ENCODE peak calls at places on chromosomes 1 and 21, in seven cellular contexts. One of them, this sample, is unnamed. For H3K4me1, the result is how much of the 10 kb centered on the place peaks cover.

GRCh38 chr1:22018583-22019559 is 17.4 kb downstream of the CELA3A start:
- DNase-seq in upper lobe of right lung: no peak
- DNase-seq in small intestine: peak
- DNase-seq in heart right ventricle: no peak
- DNase-seq in effector memory CD4-positive, alpha-beta T cell: peak
- DNase-seq in aorta: no peak
- DNase-seq in Karpas-422: peak
- DNase-seq in this sample: no peak

GRCh38 chr21:19340303-19340702 is 936.7 kb upstream of the TMPRSS15 start:
- DNase-seq in upper lobe of right lung: no peak
- DNase-seq in small intestine: no peak
- DNase-seq in heart right ventricle: no peak
- DNase-seq in effector memory CD4-positive, alpha-beta T cell: no peak
- DNase-seq in aorta: no peak
- DNase-seq in Karpas-422: no peak
- DNase-seq in this sample: no peak

GRCh38 chr1:110634455-110635281 is 28.5 kb upstream of the KCNA2 start:
- DNase-seq in upper lobe of right lung: peak
- DNase-seq in small intestine: peak
- DNase-seq in heart right ventricle: peak
- DNase-seq in effector memory CD4-positive, alpha-beta T cell: peak
- DNase-seq in aorta: peak
- DNase-seq in Karpas-422: no peak
- DNase-seq in this sample: peak

GRCh38 chr1:227885135-227885647 is 62.5 kb downstream of the WNT9A start:
- DNase-seq in upper lobe of right lung: peak
- DNase-seq in small intestine: no peak
- DNase-seq in heart right ventricle: no peak
- DNase-seq in effector memory CD4-positive, alpha-beta T cell: no peak
- DNase-seq in aorta: no peak
- DNase-seq in Karpas-422: peak
- DNase-seq in this sample: peak

GRCh38 chr1:71641903-71642302 is 561.1 kb upstream of the ZRANB2 start:
- DNase-seq in upper lobe of right lung: no peak
- DNase-seq in small intestine: no peak
- DNase-seq in heart right ventricle: peak
- DNase-seq in effector memory CD4-positive, alpha-beta T cell: no peak
- DNase-seq in aorta: no peak
- DNase-seq in Karpas-422: no peak
- DNase-seq in this sample: no peak

GRCh38 chr1:14782741-14783591 is 184.5 kb downstream of the KAZN start:
- DNase-seq in upper lobe of right lung: no peak
- DNase-seq in small intestine: no peak
- DNase-seq in heart right ventricle: no peak
- DNase-seq in effector memory CD4-positive, alpha-beta T cell: no peak
- DNase-seq in aorta: no peak
- DNase-seq in Karpas-422: peak
- DNase-seq in this sample: no peak

GRCh38 chr1:204079608-204079999 is 6.7 kb downstream of the SOX13 start:
- DNase-seq in upper lobe of right lung: peak
- DNase-seq in small intestine: no peak
- DNase-seq in heart right ventricle: no peak
- DNase-seq in effector memory CD4-positive, alpha-beta T cell: no peak
- DNase-seq in aorta: peak
- DNase-seq in Karpas-422: no peak
- DNase-seq in this sample: no peak

GRCh38 chr1:150847499-150848060 is 28.8 kb downstream of the ARNT start:
- DNase-seq in upper lobe of right lung: no peak
- DNase-seq in small intestine: no peak
- DNase-seq in heart right ventricle: no peak
- DNase-seq in effector memory CD4-positive, alpha-beta T cell: no peak
- DNase-seq in aorta: no peak
- DNase-seq in Karpas-422: no peak
- DNase-seq in this sample: no peak

GRCh38 chr1:92994105-92994712 is 32.9 kb upstream of the DIPK1A start:
- DNase-seq in upper lobe of right lung: no peak
- DNase-seq in small intestine: peak
- DNase-seq in heart right ventricle: no peak
- DNase-seq in effector memory CD4-positive, alpha-beta T cell: peak
- DNase-seq in aorta: no peak
- DNase-seq in Karpas-422: peak
- DNase-seq in this sample: peak

GRCh38 chr1:10901091-10901893 is 104.8 kb upstream of the CASZ1 start:
- DNase-seq in upper lobe of right lung: peak
- DNase-seq in small intestine: peak
- DNase-seq in heart right ventricle: no peak
- DNase-seq in effector memory CD4-positive, alpha-beta T cell: no peak
- DNase-seq in aorta: peak
- DNase-seq in Karpas-422: no peak
- DNase-seq in this sample: peak

GRCh38 chr1:15246960-15247614 is at the start of gene FHAD1:
- DNase-seq in upper lobe of right lung: peak
- DNase-seq in small intestine: peak
- DNase-seq in heart right ventricle: peak
- DNase-seq in effector memory CD4-positive, alpha-beta T cell: peak
- DNase-seq in aorta: peak
- DNase-seq in Karpas-422: no peak
- DNase-seq in this sample: peak

GRCh38 chr1:112141923-112142322 is 152.5 kb upstream of the KCND3 start:
- DNase-seq in upper lobe of right lung: no peak
- DNase-seq in small intestine: no peak
- DNase-seq in heart right ventricle: no peak
- DNase-seq in effector memory CD4-positive, alpha-beta T cell: no peak
- DNase-seq in aorta: no peak
- DNase-seq in Karpas-422: no peak
- DNase-seq in this sample: no peak

GRCh38 chr1:77732090-77732489 is 27.6 kb downstream of the USP33 start:
- DNase-seq in upper lobe of right lung: no peak
- DNase-seq in small intestine: no peak
- DNase-seq in heart right ventricle: no peak
- DNase-seq in effector memory CD4-positive, alpha-beta T cell: no peak
- DNase-seq in aorta: no peak
- DNase-seq in Karpas-422: peak
- DNase-seq in this sample: no peak

GRCh38 chr1:193392686-193393085 is 206.3 kb upstream of the B3GALT2 start:
- DNase-seq in upper lobe of right lung: no peak
- DNase-seq in small intestine: no peak
- DNase-seq in heart right ventricle: no peak
- DNase-seq in effector memory CD4-positive, alpha-beta T cell: no peak
- DNase-seq in aorta: no peak
- DNase-seq in Karpas-422: no peak
- DNase-seq in this sample: no peak

GRCh38 chr1:91397605-91398004 is 7.0 kb downstream of the HFM1 start:
- DNase-seq in upper lobe of right lung: no peak
- DNase-seq in small intestine: no peak
- DNase-seq in heart right ventricle: no peak
- DNase-seq in effector memory CD4-positive, alpha-beta T cell: no peak
- DNase-seq in aorta: no peak
- DNase-seq in Karpas-422: no peak
- DNase-seq in this sample: no peak

GRCh38 chr1:241488739-241489138 is 30.8 kb downstream of the FH start:
- DNase-seq in upper lobe of right lung: no peak
- DNase-seq in small intestine: no peak
- DNase-seq in heart right ventricle: no peak
- DNase-seq in effector memory CD4-positive, alpha-beta T cell: no peak
- DNase-seq in aorta: no peak
- DNase-seq in Karpas-422: no peak
- DNase-seq in this sample: no peak

GRCh38 chr21:44931137-44931500 is 8.7 kb upstream of the SLX9 start:
- DNase-seq in upper lobe of right lung: peak
- DNase-seq in small intestine: no peak
- DNase-seq in heart right ventricle: no peak
- DNase-seq in effector memory CD4-positive, alpha-beta T cell: no peak
- DNase-seq in aorta: peak
- DNase-seq in Karpas-422: peak
- DNase-seq in this sample: no peak
- H3K4me3 ChIP-seq in upper lobe of right lung: peak
- H3K4me3 ChIP-seq in small intestine: no peak
- H3K4me3 ChIP-seq in heart right ventricle: no peak
- H3K4me3 ChIP-seq in effector memory CD4-positive, alpha-beta T cell: peak
- H3K4me3 ChIP-seq in aorta: no peak
- H3K4me3 ChIP-seq in Karpas-422: peak
- H3K4me3 ChIP-seq in this sample: peak

GRCh38 chr1:225885336-225885735 is 3.2 kb upstream of the TMEM63A start:
- DNase-seq in upper lobe of right lung: no peak
- DNase-seq in small intestine: no peak
- DNase-seq in heart right ventricle: no peak
- DNase-seq in effector memory CD4-positive, alpha-beta T cell: no peak
- DNase-seq in aorta: no peak
- DNase-seq in Karpas-422: no peak
- DNase-seq in this sample: no peak

GRCh38 chr1:225883616-225884265 is 1.6 kb upstream of the TMEM63A start:
- DNase-seq in upper lobe of right lung: no peak
- DNase-seq in small intestine: peak
- DNase-seq in heart right ventricle: no peak
- DNase-seq in effector memory CD4-positive, alpha-beta T cell: no peak
- DNase-seq in aorta: no peak
- DNase-seq in Karpas-422: no peak
- DNase-seq in this sample: peak

GRCh38 chr1:225888289-225888897 is 553 bp downstream of the LEFTY1 start:
- DNase-seq in upper lobe of right lung: no peak
- DNase-seq in small intestine: no peak
- DNase-seq in heart right ventricle: no peak
- DNase-seq in effector memory CD4-positive, alpha-beta T cell: no peak
- DNase-seq in aorta: no peak
- DNase-seq in Karpas-422: no peak
- DNase-seq in this sample: no peak

GRCh38 chr1:225887030-225887314 is 2.0 kb downstream of the LEFTY1 start:
- DNase-seq in upper lobe of right lung: no peak
- DNase-seq in small intestine: no peak
- DNase-seq in heart right ventricle: no peak
- DNase-seq in effector memory CD4-positive, alpha-beta T cell: no peak
- DNase-seq in aorta: no peak
- DNase-seq in Karpas-422: no peak
- DNase-seq in this sample: no peak

GRCh38 chr1:225886159-225887029 is 2.6 kb downstream of the LEFTY1 start:
- DNase-seq in upper lobe of right lung: no peak
- DNase-seq in small intestine: peak
- DNase-seq in heart right ventricle: no peak
- DNase-seq in effector memory CD4-positive, alpha-beta T cell: no peak
- DNase-seq in aorta: no peak
- DNase-seq in Karpas-422: no peak
- DNase-seq in this sample: no peak
- H3K4me1 ChIP-seq in upper lobe of right lung: under half
- H3K4me1 ChIP-seq in small intestine: under half
- H3K4me1 ChIP-seq in heart right ventricle: under half
- H3K4me1 ChIP-seq in effector memory CD4-positive, alpha-beta T cell: under half
- H3K4me1 ChIP-seq in aorta: under half
- H3K4me1 ChIP-seq in Karpas-422: under half
- H3K4me1 ChIP-seq in this sample: under half

GRCh38 chr1:11985851-11986250 is 5.6 kb downstream of the MFN2 start:
- DNase-seq in upper lobe of right lung: no peak
- DNase-seq in small intestine: no peak
- DNase-seq in heart right ventricle: no peak
- DNase-seq in effector memory CD4-positive, alpha-beta T cell: no peak
- DNase-seq in aorta: no peak
- DNase-seq in Karpas-422: no peak
- DNase-seq in this sample: no peak

GRCh38 chr1:11990303-11991032 is 10.2 kb downstream of the MFN2 start:
- DNase-seq in upper lobe of right lung: no peak
- DNase-seq in small intestine: no peak
- DNase-seq in heart right ventricle: peak
- DNase-seq in effector memory CD4-positive, alpha-beta T cell: no peak
- DNase-seq in aorta: no peak
- DNase-seq in Karpas-422: no peak
- DNase-seq in this sample: no peak

GRCh38 chr1:11984559-11984958 is 4.3 kb downstream of the MFN2 start:
- DNase-seq in upper lobe of right lung: no peak
- DNase-seq in small intestine: peak
- DNase-seq in heart right ventricle: no peak
- DNase-seq in effector memory CD4-positive, alpha-beta T cell: no peak
- DNase-seq in aorta: no peak
- DNase-seq in Karpas-422: no peak
- DNase-seq in this sample: peak

GRCh38 chr1:11991969-11992676 is 11.9 kb downstream of the MFN2 start:
- DNase-seq in upper lobe of right lung: no peak
- DNase-seq in small intestine: no peak
- DNase-seq in heart right ventricle: no peak
- DNase-seq in effector memory CD4-positive, alpha-beta T cell: no peak
- DNase-seq in aorta: no peak
- DNase-seq in Karpas-422: no peak
- DNase-seq in this sample: no peak

GRCh38 chr1:11989669-11990068 is 9.4 kb downstream of the MFN2 start:
- DNase-seq in upper lobe of right lung: no peak
- DNase-seq in small intestine: no peak
- DNase-seq in heart right ventricle: peak
- DNase-seq in effector memory CD4-positive, alpha-beta T cell: no peak
- DNase-seq in aorta: no peak
- DNase-seq in Karpas-422: no peak
- DNase-seq in this sample: no peak
- H3K4me3 ChIP-seq in upper lobe of right lung: no peak
- H3K4me3 ChIP-seq in small intestine: no peak
- H3K4me3 ChIP-seq in heart right ventricle: no peak
- H3K4me3 ChIP-seq in effector memory CD4-positive, alpha-beta T cell: no peak
- H3K4me3 ChIP-seq in aorta: no peak
- H3K4me3 ChIP-seq in Karpas-422: no peak
- H3K4me3 ChIP-seq in this sample: no peak

DNA sequence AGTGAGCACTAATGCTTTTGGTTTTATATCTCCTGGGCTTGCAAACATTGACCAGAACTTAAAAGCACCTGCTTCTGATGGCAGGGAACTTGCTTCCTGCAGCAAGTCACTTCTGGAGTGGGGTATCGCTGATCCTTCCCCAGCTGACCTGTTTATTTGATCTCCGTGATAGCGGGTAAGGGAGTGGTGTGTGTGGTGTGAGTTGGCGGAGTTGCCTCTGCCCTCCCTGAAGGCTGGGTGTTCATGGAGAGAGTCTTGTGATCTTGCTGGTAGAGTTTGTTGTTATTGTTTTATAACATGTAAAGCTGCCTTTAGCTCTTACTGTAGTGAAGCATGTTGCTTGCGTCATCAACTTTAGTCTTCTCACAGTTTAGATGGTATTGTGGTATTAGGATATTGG is 3.9 kb downstream of the MFN2 start:
- DNase-seq in upper lobe of right lung: no peak
- DNase-seq in small intestine: peak
- DNase-seq in heart right ventricle: no peak
- DNase-seq in effector memory CD4-positive, alpha-beta T cell: no peak
- DNase-seq in aorta: no peak
- DNase-seq in Karpas-422: no peak
- DNase-seq in this sample: peak
- H3K4me1 ChIP-seq in upper lobe of right lung: under half
- H3K4me1 ChIP-seq in small intestine: under half
- H3K4me1 ChIP-seq in heart right ventricle: half or more
- H3K4me1 ChIP-seq in effector memory CD4-positive, alpha-beta T cell: under half
- H3K4me1 ChIP-seq in aorta: under half
- H3K4me1 ChIP-seq in Karpas-422: under half
- H3K4me1 ChIP-seq in this sample: under half